ENCODE peak calls at places on chromosomes 6 and 20, in eight cellular contexts. One of them, this sample, is unnamed.
A peak's percentile ranks its signal among the peaks of the same experiment; 100 is the strongest.

GRCh38 chr20:23350855-23351838 is 556 bp downstream of the NXT1 start:
- DNase-seq in H1: no peak
- DNase-seq in K562: peak; percentile 26
- DNase-seq in prostate gland: peak; percentile 29
- DNase-seq in suprapubic skin: peak; percentile 82
- DNase-seq in gastrocnemius medialis: peak; percentile 64
- DNase-seq in heart left ventricle: no peak
- DNase-seq in spleen: peak; percentile 92
- DNase-seq in this sample: no peak

GRCh38 chr6:38588631-38589366 is 50.9 kb downstream of the BTBD9 start:
- DNase-seq in H1: no peak
- DNase-seq in K562: no peak
- DNase-seq in prostate gland: no peak
- DNase-seq in suprapubic skin: no peak
- DNase-seq in gastrocnemius medialis: no peak
- DNase-seq in heart left ventricle: no peak
- DNase-seq in spleen: no peak
- DNase-seq in this sample: no peak

GRCh38 chr20:23180451-23180921 is 94.4 kb upstream of the CD93 start:
- DNase-seq in H1: no peak
- DNase-seq in K562: peak; percentile 36
- DNase-seq in prostate gland: no peak
- DNase-seq in suprapubic skin: no peak
- DNase-seq in gastrocnemius medialis: peak; percentile 40
- DNase-seq in heart left ventricle: peak; percentile 79
- DNase-seq in spleen: peak; percentile 31
- DNase-seq in this sample: peak; percentile 82

GRCh38 chr6:10073326-10073725 is 341.5 kb downstream of the TFAP2A start:
- DNase-seq in H1: no peak
- DNase-seq in K562: no peak
- DNase-seq in prostate gland: no peak
- DNase-seq in suprapubic skin: no peak
- DNase-seq in gastrocnemius medialis: no peak
- DNase-seq in heart left ventricle: no peak
- DNase-seq in spleen: no peak
- DNase-seq in this sample: no peak

GRCh38 chr6:137873273-137873762 is 6.3 kb downstream of the TNFAIP3 start:
- DNase-seq in H1: no peak
- DNase-seq in K562: no peak
- DNase-seq in prostate gland: peak; percentile 89
- DNase-seq in suprapubic skin: peak; percentile 87
- DNase-seq in gastrocnemius medialis: peak; percentile 81
- DNase-seq in heart left ventricle: no peak
- DNase-seq in spleen: no peak
- DNase-seq in this sample: no peak

GRCh38 chr20:13554076-13554475 is 84.7 kb downstream of the TASP1 start:
- DNase-seq in H1: no peak
- DNase-seq in K562: no peak
- DNase-seq in prostate gland: no peak
- DNase-seq in suprapubic skin: no peak
- DNase-seq in gastrocnemius medialis: no peak
- DNase-seq in heart left ventricle: no peak
- DNase-seq in spleen: no peak
- DNase-seq in this sample: no peak

GRCh38 chr6:104689551-104690205 is 170.0 kb downstream of the HACE1 start:
- DNase-seq in H1: no peak
- DNase-seq in K562: no peak
- DNase-seq in prostate gland: no peak
- DNase-seq in suprapubic skin: no peak
- DNase-seq in gastrocnemius medialis: no peak
- DNase-seq in heart left ventricle: no peak
- DNase-seq in spleen: no peak
- DNase-seq in this sample: no peak

GRCh38 chr6:45586216-45587171 is 208.8 kb upstream of the SUPT3H start:
- DNase-seq in H1: no peak
- DNase-seq in K562: no peak
- DNase-seq in prostate gland: no peak
- DNase-seq in suprapubic skin: no peak
- DNase-seq in gastrocnemius medialis: no peak
- DNase-seq in heart left ventricle: no peak
- DNase-seq in spleen: no peak
- DNase-seq in this sample: peak; percentile 45

GRCh38 chr6:106396426-106397220 is 36.1 kb downstream of the CRYBG1 start:
- DNase-seq in H1: no peak
- DNase-seq in K562: no peak
- DNase-seq in prostate gland: no peak
- DNase-seq in suprapubic skin: no peak
- DNase-seq in gastrocnemius medialis: no peak
- DNase-seq in heart left ventricle: no peak
- DNase-seq in spleen: no peak
- DNase-seq in this sample: peak; percentile 37

GRCh38 chr6:56440551-56440981 is 193.2 kb upstream of the COL21A1 start:
- DNase-seq in H1: no peak
- DNase-seq in K562: no peak
- DNase-seq in prostate gland: no peak
- DNase-seq in suprapubic skin: no peak
- DNase-seq in gastrocnemius medialis: no peak
- DNase-seq in heart left ventricle: no peak
- DNase-seq in spleen: no peak
- DNase-seq in this sample: no peak

GRCh38 chr6:2854394-2854982 is 12.8 kb upstream of the SERPINB1 start:
- DNase-seq in H1: no peak
- DNase-seq in K562: no peak
- DNase-seq in prostate gland: no peak
- DNase-seq in suprapubic skin: no peak
- DNase-seq in gastrocnemius medialis: no peak
- DNase-seq in heart left ventricle: peak; percentile 42
- DNase-seq in spleen: no peak
- DNase-seq in this sample: peak; percentile 91

GRCh38 chr6:29759457-29759856 is 36.2 kb downstream of the HLA-F start:
- DNase-seq in H1: no peak
- DNase-seq in K562: no peak
- DNase-seq in prostate gland: no peak
- DNase-seq in suprapubic skin: no peak
- DNase-seq in gastrocnemius medialis: no peak
- DNase-seq in heart left ventricle: no peak
- DNase-seq in spleen: no peak
- DNase-seq in this sample: no peak

GRCh38 chr6:170404036-170404435 is 97.5 kb downstream of the FAM120B start:
- DNase-seq in H1: no peak
- DNase-seq in K562: no peak
- DNase-seq in prostate gland: no peak
- DNase-seq in suprapubic skin: no peak
- DNase-seq in gastrocnemius medialis: no peak
- DNase-seq in heart left ventricle: no peak
- DNase-seq in spleen: no peak
- DNase-seq in this sample: no peak

GRCh38 chr6:69265706-69266105 is 531.1 kb downstream of the LMBRD1 start:
- DNase-seq in H1: no peak
- DNase-seq in K562: no peak
- DNase-seq in prostate gland: no peak
- DNase-seq in suprapubic skin: no peak
- DNase-seq in gastrocnemius medialis: no peak
- DNase-seq in heart left ventricle: no peak
- DNase-seq in spleen: no peak
- DNase-seq in this sample: no peak

GRCh38 chr6:39049575-39050283 is 1.1 kb downstream of the GLP1R start:
- DNase-seq in H1: no peak
- DNase-seq in K562: no peak
- DNase-seq in prostate gland: no peak
- DNase-seq in suprapubic skin: no peak
- DNase-seq in gastrocnemius medialis: no peak
- DNase-seq in heart left ventricle: no peak
- DNase-seq in spleen: peak; percentile 66
- DNase-seq in this sample: no peak

GRCh38 chr20:22698443-22698842 is 114.1 kb upstream of the FOXA2 start:
- DNase-seq in H1: no peak
- DNase-seq in K562: no peak
- DNase-seq in prostate gland: no peak
- DNase-seq in suprapubic skin: no peak
- DNase-seq in gastrocnemius medialis: no peak
- DNase-seq in heart left ventricle: no peak
- DNase-seq in spleen: no peak
- DNase-seq in this sample: peak; percentile 79

GRCh38 chr6:69084746-69085335 is 449.8 kb downstream of the ADGRB3 start:
- DNase-seq in H1: no peak
- DNase-seq in K562: no peak
- DNase-seq in prostate gland: no peak
- DNase-seq in suprapubic skin: no peak
- DNase-seq in gastrocnemius medialis: no peak
- DNase-seq in heart left ventricle: no peak
- DNase-seq in spleen: no peak
- DNase-seq in this sample: no peak

GRCh38 chr20:63189846-63190559 is 25.9 kb downstream of the YTHDF1 start:
- DNase-seq in H1: no peak
- DNase-seq in K562: no peak
- DNase-seq in prostate gland: no peak
- DNase-seq in suprapubic skin: no peak
- DNase-seq in gastrocnemius medialis: no peak
- DNase-seq in heart left ventricle: no peak
- DNase-seq in spleen: no peak
- DNase-seq in this sample: no peak

GRCh38 chr6:113065606-113066005 is 718.5 kb downstream of the RFPL4B start:
- DNase-seq in H1: no peak
- DNase-seq in K562: no peak
- DNase-seq in prostate gland: no peak
- DNase-seq in suprapubic skin: no peak
- DNase-seq in gastrocnemius medialis: no peak
- DNase-seq in heart left ventricle: no peak
- DNase-seq in spleen: no peak
- DNase-seq in this sample: no peak

GRCh38 chr6:147204060-147204785 is at the start of gene STXBP5:
- DNase-seq in H1: no peak
- DNase-seq in K562: peak; percentile 60
- DNase-seq in prostate gland: peak; percentile 42
- DNase-seq in suprapubic skin: peak; percentile 77
- DNase-seq in gastrocnemius medialis: peak; percentile 40
- DNase-seq in heart left ventricle: peak; percentile 82
- DNase-seq in spleen: peak; percentile 91
- DNase-seq in this sample: no peak
- TF ChIP-seq POLR2A in H1: peak; percentile 25
- TF ChIP-seq POLR2A in K562: peak; percentile 62
- TF ChIP-seq POLR2A in prostate gland: no peak
- TF ChIP-seq POLR2A in suprapubic skin: no peak
- TF ChIP-seq POLR2A in gastrocnemius medialis: no peak
- TF ChIP-seq POLR2A in heart left ventricle: no peak
- TF ChIP-seq POLR2A in spleen: no peak
- TF ChIP-seq POLR2A in this sample: no peak

DNA sequence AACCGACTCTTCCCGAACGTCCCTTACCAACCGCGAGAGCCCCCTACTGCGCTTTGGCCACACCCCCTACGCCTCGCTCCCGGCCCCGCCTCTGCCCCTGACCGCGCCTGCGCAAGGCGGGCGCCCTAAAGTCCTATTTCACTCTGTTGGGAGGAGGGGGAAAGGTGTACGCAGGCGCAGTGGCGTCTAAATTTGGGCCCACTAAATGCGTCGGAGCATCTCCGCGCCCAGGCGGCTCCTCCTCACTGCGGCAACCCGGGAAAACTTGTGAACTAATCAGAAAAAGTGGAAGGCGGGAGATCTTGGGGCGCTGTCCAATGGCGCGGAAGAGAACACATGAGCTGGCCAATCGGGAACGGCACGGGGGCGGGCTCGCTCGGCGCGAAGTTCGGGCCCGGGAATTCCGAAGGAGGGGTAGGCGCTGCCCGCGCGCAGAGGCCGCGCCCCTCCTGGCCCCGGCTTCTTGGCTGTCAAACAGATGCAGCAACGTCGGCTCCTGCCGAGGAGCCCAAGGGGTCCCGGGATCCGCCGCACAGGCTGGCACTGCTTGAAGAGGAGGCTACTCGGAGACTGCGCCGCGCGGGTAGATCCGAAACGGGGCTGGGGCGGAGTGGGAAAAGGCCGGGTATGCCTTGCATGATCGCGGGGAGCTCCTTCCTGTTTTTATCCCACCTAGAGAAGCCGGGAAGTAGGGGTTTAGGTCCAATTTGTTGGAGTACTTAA is at the start of gene TCF19:
- DNase-seq in H1: peak; percentile 97
- DNase-seq in K562: peak; percentile 100
- DNase-seq in prostate gland: peak; percentile 98
- DNase-seq in suprapubic skin: peak; percentile 100
- DNase-seq in gastrocnemius medialis: peak; percentile 99
- DNase-seq in heart left ventricle: peak; percentile 99
- DNase-seq in spleen: peak; percentile 99
- DNase-seq in this sample: peak; percentile 100
- TF ChIP-seq POLR2A in H1: no peak
- TF ChIP-seq POLR2A in K562: no peak
- TF ChIP-seq POLR2A in prostate gland: peak; percentile 57
- TF ChIP-seq POLR2A in suprapubic skin: peak; percentile 17
- TF ChIP-seq POLR2A in gastrocnemius medialis: peak; percentile 54
- TF ChIP-seq POLR2A in heart left ventricle: peak; percentile 58
- TF ChIP-seq POLR2A in spleen: no peak
- TF ChIP-seq POLR2A in this sample: no peak

GRCh38 chr6:159996087-159996622 is 27.3 kb downstream of the IGF2R start:
- DNase-seq in H1: no peak
- DNase-seq in K562: no peak
- DNase-seq in prostate gland: no peak
- DNase-seq in suprapubic skin: no peak
- DNase-seq in gastrocnemius medialis: no peak
- DNase-seq in heart left ventricle: no peak
- DNase-seq in spleen: no peak
- DNase-seq in this sample: no peak
- TF ChIP-seq POLR2A in H1: no peak
- TF ChIP-seq POLR2A in K562: no peak
- TF ChIP-seq POLR2A in prostate gland: no peak
- TF ChIP-seq POLR2A in suprapubic skin: no peak
- TF ChIP-seq POLR2A in gastrocnemius medialis: no peak
- TF ChIP-seq POLR2A in heart left ventricle: no peak
- TF ChIP-seq POLR2A in spleen: no peak
- TF ChIP-seq POLR2A in this sample: no peak

GRCh38 chr20:16575390-16576140 is 2.3 kb upstream of the KIF16B start:
- DNase-seq in H1: no peak
- DNase-seq in K562: no peak
- DNase-seq in prostate gland: no peak
- DNase-seq in suprapubic skin: no peak
- DNase-seq in gastrocnemius medialis: peak; percentile 25
- DNase-seq in heart left ventricle: no peak
- DNase-seq in spleen: no peak
- DNase-seq in this sample: peak; percentile 72

GRCh38 chr20:16576219-16576618 is 3.0 kb upstream of the KIF16B start:
- DNase-seq in H1: no peak
- DNase-seq in K562: peak; percentile 62
- DNase-seq in prostate gland: no peak
- DNase-seq in suprapubic skin: no peak
- DNase-seq in gastrocnemius medialis: no peak
- DNase-seq in heart left ventricle: no peak
- DNase-seq in spleen: no peak
- DNase-seq in this sample: no peak

GRCh38 chr20:16571333-16571732 is 1.9 kb downstream of the KIF16B start:
- DNase-seq in H1: no peak
- DNase-seq in K562: no peak
- DNase-seq in prostate gland: peak; percentile 35
- DNase-seq in suprapubic skin: no peak
- DNase-seq in gastrocnemius medialis: no peak
- DNase-seq in heart left ventricle: no peak
- DNase-seq in spleen: no peak
- DNase-seq in this sample: no peak

GRCh38 chr20:16574656-16575355 is 1.6 kb upstream of the KIF16B start:
- DNase-seq in H1: peak; percentile 71
- DNase-seq in K562: peak; percentile 91
- DNase-seq in prostate gland: peak; percentile 77
- DNase-seq in suprapubic skin: peak; percentile 89
- DNase-seq in gastrocnemius medialis: peak; percentile 92
- DNase-seq in heart left ventricle: peak; percentile 95
- DNase-seq in spleen: peak; percentile 96
- DNase-seq in this sample: peak; percentile 95

GRCh38 chr20:16573011-16573965 is at the start of gene KIF16B:
- DNase-seq in H1: peak; percentile 65
- DNase-seq in K562: peak; percentile 82
- DNase-seq in prostate gland: peak; percentile 89
- DNase-seq in suprapubic skin: peak; percentile 95
- DNase-seq in gastrocnemius medialis: peak; percentile 89
- DNase-seq in heart left ventricle: peak; percentile 96
- DNase-seq in spleen: peak; percentile 97
- DNase-seq in this sample: peak; percentile 97
- TF ChIP-seq POLR2A in H1: no peak
- TF ChIP-seq POLR2A in K562: peak; percentile 68
- TF ChIP-seq POLR2A in prostate gland: peak; percentile 73
- TF ChIP-seq POLR2A in suprapubic skin: no peak
- TF ChIP-seq POLR2A in gastrocnemius medialis: peak; percentile 69
- TF ChIP-seq POLR2A in heart left ventricle: no peak
- TF ChIP-seq POLR2A in spleen: no peak
- TF ChIP-seq POLR2A in this sample: peak; percentile 48